ENCODE peak calls at places on chromosome 13, in four cellular contexts. One of them, this sample, is unnamed. For H3K4me1, the result is how much of the 10 kb centered on the place peaks cover.

GRCh38 chr13:49225358-49226042 is 5.4 kb downstream of the MLNR start:
- DNase-seq in ovary: no peak
- DNase-seq in astrocyte: no peak
- DNase-seq in left ventricle myocardium inferior: no peak
- DNase-seq in this sample: no peak

GRCh38 chr13:113151745-113152707 is 6.4 kb upstream of the PROZ start:
- DNase-seq in ovary: no peak
- DNase-seq in astrocyte: peak
- DNase-seq in left ventricle myocardium inferior: no peak
- DNase-seq in this sample: peak

GRCh38 chr13:97212540-97213146 is 9.5 kb upstream of the MBNL2 start:
- DNase-seq in ovary: no peak
- DNase-seq in left ventricle myocardium inferior: no peak
- DNase-seq in astrocyte: no peak
- DNase-seq in this sample: no peak

GRCh38 chr13:31072041-31072440 is 89.7 kb downstream of the HSPH1 start:
- DNase-seq in left ventricle myocardium inferior: no peak
- DNase-seq in astrocyte: peak
- DNase-seq in ovary: no peak
- DNase-seq in this sample: no peak

GRCh38 chr13:93420206-93420605 is 193.6 kb downstream of the GPC6 start:
- DNase-seq in ovary: no peak
- DNase-seq in left ventricle myocardium inferior: no peak
- DNase-seq in astrocyte: no peak
- DNase-seq in this sample: no peak

GRCh38 chr13:80814541-80814940 is 473.6 kb upstream of the SPRY2 start:
- DNase-seq in astrocyte: peak
- DNase-seq in left ventricle myocardium inferior: no peak
- DNase-seq in ovary: no peak
- DNase-seq in this sample: no peak

GRCh38 chr13:61029064-61029463 is 386.6 kb downstream of the PCDH20 start:
- DNase-seq in left ventricle myocardium inferior: no peak
- DNase-seq in ovary: no peak
- DNase-seq in astrocyte: no peak
- DNase-seq in this sample: no peak

GRCh38 chr13:35810286-35810685 is 320.9 kb downstream of the DCLK1 start:
- DNase-seq in astrocyte: no peak
- DNase-seq in left ventricle myocardium inferior: no peak
- DNase-seq in ovary: no peak
- DNase-seq in this sample: no peak

GRCh38 chr13:74979703-74980102 is 502.3 kb downstream of the TBC1D4 start:
- DNase-seq in left ventricle myocardium inferior: no peak
- DNase-seq in astrocyte: no peak
- DNase-seq in ovary: no peak
- DNase-seq in this sample: no peak

GRCh38 chr13:110006304-110006703 is 219.9 kb upstream of the IRS2 start:
- DNase-seq in astrocyte: peak
- DNase-seq in left ventricle myocardium inferior: no peak
- DNase-seq in ovary: no peak
- DNase-seq in this sample: no peak

GRCh38 chr13:38954291-38954690 is 36.3 kb downstream of the STOML3 start:
- DNase-seq in ovary: no peak
- DNase-seq in left ventricle myocardium inferior: no peak
- DNase-seq in astrocyte: no peak
- DNase-seq in this sample: no peak

GRCh38 chr13:77696006-77696862 is 1.3 kb upstream of the SLAIN1 start:
- DNase-seq in ovary: no peak
- DNase-seq in astrocyte: no peak
- DNase-seq in left ventricle myocardium inferior: no peak
- DNase-seq in this sample: no peak

GRCh38 chr13:102322211-102322610 is 79.6 kb downstream of the FGF14 start:
- DNase-seq in ovary: no peak
- DNase-seq in left ventricle myocardium inferior: no peak
- DNase-seq in astrocyte: no peak
- DNase-seq in this sample: no peak

GRCh38 chr13:111345682-111346081 is 25.2 kb downstream of the TEX29 start:
- DNase-seq in left ventricle myocardium inferior: no peak
- DNase-seq in astrocyte: no peak
- DNase-seq in ovary: no peak
- DNase-seq in this sample: no peak

GRCh38 chr13:44972956-44973581 is 16.2 kb downstream of the NUFIP1 start:
- DNase-seq in left ventricle myocardium inferior: no peak
- DNase-seq in ovary: no peak
- DNase-seq in astrocyte: no peak
- DNase-seq in this sample: no peak

GRCh38 chr13:108158746-108159145 is 56.6 kb downstream of the LIG4 start:
- DNase-seq in left ventricle myocardium inferior: no peak
- DNase-seq in astrocyte: no peak
- DNase-seq in ovary: no peak
- DNase-seq in this sample: no peak

GRCh38 chr13:97448503-97449251 is 14.7 kb downstream of the RAP2A start:
- DNase-seq in ovary: no peak
- DNase-seq in astrocyte: no peak
- DNase-seq in left ventricle myocardium inferior: no peak
- DNase-seq in this sample: no peak

GRCh38 chr13:102845630-102846260 is at the start of gene ERCC5:
- DNase-seq in ovary: peak
- DNase-seq in left ventricle myocardium inferior: peak
- DNase-seq in astrocyte: peak
- DNase-seq in this sample: peak

GRCh38 chr13:101795025-101795424 is 342.6 kb downstream of the ITGBL1 start:
- DNase-seq in astrocyte: no peak
- DNase-seq in left ventricle myocardium inferior: no peak
- DNase-seq in ovary: no peak
- DNase-seq in this sample: no peak

GRCh38 chr13:37617162-37617561 is 18.6 kb upstream of the POSTN start:
- DNase-seq in ovary: no peak
- DNase-seq in astrocyte: peak
- DNase-seq in left ventricle myocardium inferior: no peak
- DNase-seq in this sample: no peak

GRCh38 chr13:34376483-34376882 is 558.5 kb downstream of the RFC3 start:
- DNase-seq in ovary: no peak
- DNase-seq in astrocyte: no peak
- DNase-seq in left ventricle myocardium inferior: no peak
- DNase-seq in this sample: no peak

GRCh38 chr13:48233097-48233885 is at the start of gene ITM2B:
- DNase-seq in astrocyte: peak
- DNase-seq in ovary: peak
- DNase-seq in left ventricle myocardium inferior: peak
- DNase-seq in this sample: peak

GRCh38 chr13:99572131-99572530 is 70.9 kb downstream of the TM9SF2 start:
- DNase-seq in astrocyte: peak
- DNase-seq in ovary: no peak
- DNase-seq in left ventricle myocardium inferior: no peak
- DNase-seq in this sample: no peak

GRCh38 chr13:113146750-113147149 is 11.7 kb upstream of the PROZ start:
- DNase-seq in astrocyte: no peak
- DNase-seq in left ventricle myocardium inferior: no peak
- DNase-seq in ovary: no peak
- DNase-seq in this sample: no peak

GRCh38 chr13:107835339-107836018 is 379.9 kb downstream of the LIG4 start:
- DNase-seq in astrocyte: peak
- DNase-seq in left ventricle myocardium inferior: no peak
- DNase-seq in ovary: no peak
- DNase-seq in this sample: no peak

GRCh38 chr13:25906211-25906661 is 145.6 kb downstream of the SHISA2 start:
- DNase-seq in ovary: no peak
- DNase-seq in left ventricle myocardium inferior: no peak
- DNase-seq in astrocyte: no peak
- DNase-seq in this sample: no peak

GRCh38 chr13:108154421-108154858 is 60.9 kb downstream of the LIG4 start:
- DNase-seq in left ventricle myocardium inferior: no peak
- DNase-seq in astrocyte: peak
- DNase-seq in ovary: no peak
- DNase-seq in this sample: no peak

GRCh38 chr13:70668293-70668692 is 560.0 kb upstream of the KLHL1 start:
- DNase-seq in ovary: no peak
- DNase-seq in astrocyte: no peak
- DNase-seq in left ventricle myocardium inferior: no peak
- DNase-seq in this sample: no peak

GRCh38 chr13:92767468-92767867 is 459.1 kb upstream of the GPC6 start:
- DNase-seq in ovary: no peak
- DNase-seq in left ventricle myocardium inferior: no peak
- DNase-seq in astrocyte: no peak
- DNase-seq in this sample: no peak

GRCh38 chr13:75359266-75359665 is 122.7 kb downstream of the TBC1D4 start:
- DNase-seq in ovary: no peak
- DNase-seq in left ventricle myocardium inferior: no peak
- DNase-seq in astrocyte: peak
- DNase-seq in this sample: no peak

GRCh38 chr13:112837371-112838037 is 131.5 kb upstream of the MCF2L start:
- DNase-seq in left ventricle myocardium inferior: no peak
- DNase-seq in astrocyte: no peak
- DNase-seq in ovary: no peak
- DNase-seq in this sample: no peak

GRCh38 chr13:30616927-30617314 is 799 bp upstream of the USPL1 start:
- DNase-seq in left ventricle myocardium inferior: peak
- DNase-seq in ovary: no peak
- DNase-seq in astrocyte: peak
- DNase-seq in this sample: no peak

GRCh38 chr13:89497658-89498057 is 1826.5 kb downstream of the SLITRK5 start:
- DNase-seq in astrocyte: peak
- DNase-seq in left ventricle myocardium inferior: no peak
- DNase-seq in ovary: no peak
- DNase-seq in this sample: no peak

GRCh38 chr13:47478985-47479384 is 522.1 kb downstream of the SUCLA2 start:
- DNase-seq in ovary: no peak
- DNase-seq in astrocyte: no peak
- DNase-seq in left ventricle myocardium inferior: peak
- DNase-seq in this sample: no peak

GRCh38 chr13:20945952-20946383 is 43.4 kb upstream of the XPO4 start:
- DNase-seq in astrocyte: no peak
- DNase-seq in left ventricle myocardium inferior: peak
- DNase-seq in ovary: no peak
- DNase-seq in this sample: no peak

GRCh38 chr13:99796175-99796819 is 175.3 kb downstream of the ZIC5 start:
- DNase-seq in astrocyte: peak
- DNase-seq in left ventricle myocardium inferior: no peak
- DNase-seq in ovary: no peak
- DNase-seq in this sample: no peak

GRCh38 chr13:74575729-74576125 is 441.5 kb upstream of the KLF12 start:
- DNase-seq in astrocyte: peak
- DNase-seq in left ventricle myocardium inferior: peak
- DNase-seq in ovary: peak
- DNase-seq in this sample: peak

GRCh38 chr13:51856998-51857397 is 4.8 kb upstream of the CCDC70 start:
- DNase-seq in ovary: no peak
- DNase-seq in left ventricle myocardium inferior: no peak
- DNase-seq in astrocyte: no peak
- DNase-seq in this sample: no peak

GRCh38 chr13:51865838-51866237 is 4.1 kb downstream of the CCDC70 start:
- DNase-seq in astrocyte: no peak
- DNase-seq in left ventricle myocardium inferior: no peak
- DNase-seq in ovary: no peak
- DNase-seq in this sample: no peak

GRCh38 chr13:51858433-51859247 is 3.1 kb upstream of the CCDC70 start:
- DNase-seq in ovary: no peak
- DNase-seq in left ventricle myocardium inferior: no peak
- DNase-seq in astrocyte: no peak
- DNase-seq in this sample: no peak

GRCh38 chr13:51862965-51863364 is 1.2 kb downstream of the CCDC70 start:
- DNase-seq in ovary: no peak
- DNase-seq in left ventricle myocardium inferior: no peak
- DNase-seq in astrocyte: no peak
- DNase-seq in this sample: no peak

GRCh38 chr13:51861728-51862300 is at the start of gene CCDC70:
- DNase-seq in left ventricle myocardium inferior: no peak
- DNase-seq in astrocyte: peak
- DNase-seq in ovary: no peak
- DNase-seq in this sample: no peak
- H3K4me1 ChIP-seq in left ventricle myocardium inferior: under half
- H3K4me1 ChIP-seq in astrocyte: under half
- H3K4me1 ChIP-seq in ovary: under half
- H3K4me1 ChIP-seq in this sample: under half

DNA sequence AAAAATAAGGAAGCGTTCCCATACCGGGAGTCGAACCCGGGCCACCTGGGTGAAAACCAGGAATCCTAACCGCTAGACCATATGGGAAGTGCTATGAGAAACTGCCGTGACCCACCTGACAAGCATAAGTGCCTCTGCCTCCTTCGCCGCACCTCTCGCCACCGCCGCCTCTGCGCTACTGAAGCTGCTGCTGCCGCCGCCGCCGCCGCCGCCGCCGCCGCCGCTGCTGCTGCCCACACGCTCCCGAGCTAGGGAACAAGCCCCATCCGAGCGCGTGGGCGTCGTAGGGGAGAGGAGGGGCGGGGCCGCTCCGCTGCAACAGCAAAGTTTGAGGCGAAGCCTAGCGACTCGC is 610 bp upstream of the WBP4 start:
- DNase-seq in ovary: peak
- DNase-seq in left ventricle myocardium inferior: peak
- DNase-seq in astrocyte: peak
- DNase-seq in this sample: peak
- H3K4me1 ChIP-seq in ovary: under half
- H3K4me1 ChIP-seq in left ventricle myocardium inferior: half or more
- H3K4me1 ChIP-seq in astrocyte: under half
- H3K4me1 ChIP-seq in this sample: under half

DNA sequence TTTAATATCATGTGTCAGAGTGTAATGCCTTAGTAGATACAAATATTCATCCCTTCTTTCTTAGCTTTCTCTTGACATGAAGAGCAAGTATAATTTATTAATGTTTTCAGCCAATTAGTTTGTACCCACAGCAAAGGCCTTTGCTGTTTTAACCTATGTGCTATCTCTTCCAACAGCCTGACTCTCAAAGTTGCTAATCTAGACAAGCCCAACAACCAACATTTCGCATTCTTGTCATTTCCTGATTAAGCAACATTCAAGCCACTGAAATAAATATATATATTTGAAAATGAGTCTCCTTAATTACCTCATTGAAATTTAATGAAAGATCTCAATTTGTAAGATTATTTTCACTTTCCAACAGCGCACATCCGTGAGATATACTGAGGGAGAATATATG is 18.5 kb downstream of the EPSTI1 start:
- DNase-seq in ovary: no peak
- DNase-seq in astrocyte: no peak
- DNase-seq in left ventricle myocardium inferior: no peak
- DNase-seq in this sample: no peak
- H3K4me1 ChIP-seq in ovary: under half
- H3K4me1 ChIP-seq in astrocyte: under half
- H3K4me1 ChIP-seq in left ventricle myocardium inferior: under half
- H3K4me1 ChIP-seq in this sample: under half

GRCh38 chr13:79402074-79402635 is 3.9 kb downstream of the RBM26 start:
- DNase-seq in left ventricle myocardium inferior: no peak
- DNase-seq in astrocyte: no peak
- DNase-seq in ovary: no peak
- DNase-seq in this sample: no peak
- H3K4me1 ChIP-seq in left ventricle myocardium inferior: half or more
- H3K4me1 ChIP-seq in astrocyte: under half
- H3K4me1 ChIP-seq in ovary: under half
- H3K4me1 ChIP-seq in this sample: under half

GRCh38 chr13:46404732-46405097 is 17.7 kb upstream of the RUBCNL start:
- DNase-seq in left ventricle myocardium inferior: no peak
- DNase-seq in ovary: no peak
- DNase-seq in astrocyte: no peak
- DNase-seq in this sample: no peak
- H3K4me1 ChIP-seq in left ventricle myocardium inferior: under half
- H3K4me1 ChIP-seq in ovary: under half
- H3K4me1 ChIP-seq in astrocyte: under half
- H3K4me1 ChIP-seq in this sample: under half

This sample was measured in kidney.